ENCODE peak calls at places on chromosomes 13 and 19, in ten cellular contexts. One of them, this sample, is unnamed.

GRCh38 chr19:4115050-4115817 is 8.7 kb downstream of the MAP2K2 start:
- DNase-seq in body of pancreas: no peak
- DNase-seq in bronchial epithelial cell: no peak
- DNase-seq in hepatocyte: no peak
- DNase-seq in tibial artery: no peak
- DNase-seq in stomach: peak
- DNase-seq in K562: peak
- DNase-seq in fibroblast of mammary gland: no peak
- DNase-seq in AG04450: no peak
- DNase-seq in A673: no peak
- DNase-seq in this sample: no peak

GRCh38 chr19:12783849-12784393 is 7.4 kb upstream of the JUNB start:
- DNase-seq in body of pancreas: peak
- DNase-seq in bronchial epithelial cell: peak
- DNase-seq in hepatocyte: peak
- DNase-seq in tibial artery: no peak
- DNase-seq in stomach: no peak
- DNase-seq in K562: peak
- DNase-seq in fibroblast of mammary gland: no peak
- DNase-seq in AG04450: no peak
- DNase-seq in A673: no peak
- DNase-seq in this sample: no peak

GRCh38 chr19:39408392-39409206 is 2.0 kb downstream of the ZFP36 start:
- DNase-seq in body of pancreas: peak
- DNase-seq in bronchial epithelial cell: peak
- DNase-seq in hepatocyte: peak
- DNase-seq in tibial artery: no peak
- DNase-seq in stomach: no peak
- DNase-seq in K562: no peak
- DNase-seq in fibroblast of mammary gland: peak
- DNase-seq in AG04450: no peak
- DNase-seq in A673: no peak
- DNase-seq in this sample: peak

GRCh38 chr13:112034846-112035245 is 32.1 kb upstream of the SOX1 start:
- DNase-seq in body of pancreas: no peak
- DNase-seq in bronchial epithelial cell: no peak
- DNase-seq in hepatocyte: no peak
- DNase-seq in tibial artery: no peak
- DNase-seq in stomach: no peak
- DNase-seq in K562: no peak
- DNase-seq in fibroblast of mammary gland: no peak
- DNase-seq in AG04450: no peak
- DNase-seq in A673: no peak
- DNase-seq in this sample: no peak

GRCh38 chr19:7983995-7984837 is 21.2 kb downstream of the ELAVL1 start:
- DNase-seq in body of pancreas: no peak
- DNase-seq in bronchial epithelial cell: no peak
- DNase-seq in hepatocyte: no peak
- DNase-seq in tibial artery: no peak
- DNase-seq in stomach: no peak
- DNase-seq in K562: no peak
- DNase-seq in fibroblast of mammary gland: no peak
- DNase-seq in AG04450: no peak
- DNase-seq in A673: no peak
- DNase-seq in this sample: no peak

GRCh38 chr13:22961835-22962537 is 218.8 kb upstream of the SGCG start:
- DNase-seq in body of pancreas: no peak
- DNase-seq in bronchial epithelial cell: no peak
- DNase-seq in hepatocyte: no peak
- DNase-seq in tibial artery: no peak
- DNase-seq in stomach: no peak
- DNase-seq in K562: no peak
- DNase-seq in fibroblast of mammary gland: no peak
- DNase-seq in AG04450: no peak
- DNase-seq in A673: no peak
- DNase-seq in this sample: no peak

GRCh38 chr13:87570669-87571068 is 100.5 kb upstream of the SLITRK5 start:
- DNase-seq in body of pancreas: no peak
- DNase-seq in bronchial epithelial cell: no peak
- DNase-seq in hepatocyte: no peak
- DNase-seq in tibial artery: no peak
- DNase-seq in stomach: no peak
- DNase-seq in K562: no peak
- DNase-seq in fibroblast of mammary gland: no peak
- DNase-seq in AG04450: no peak
- DNase-seq in A673: no peak
- DNase-seq in this sample: no peak

GRCh38 chr19:3710265-3710812 is 2.2 kb downstream of the TJP3 start:
- DNase-seq in body of pancreas: peak
- DNase-seq in bronchial epithelial cell: peak
- DNase-seq in hepatocyte: peak
- DNase-seq in tibial artery: peak
- DNase-seq in stomach: peak
- DNase-seq in K562: peak
- DNase-seq in fibroblast of mammary gland: peak
- DNase-seq in AG04450: no peak
- DNase-seq in A673: peak
- DNase-seq in this sample: peak

DNA sequence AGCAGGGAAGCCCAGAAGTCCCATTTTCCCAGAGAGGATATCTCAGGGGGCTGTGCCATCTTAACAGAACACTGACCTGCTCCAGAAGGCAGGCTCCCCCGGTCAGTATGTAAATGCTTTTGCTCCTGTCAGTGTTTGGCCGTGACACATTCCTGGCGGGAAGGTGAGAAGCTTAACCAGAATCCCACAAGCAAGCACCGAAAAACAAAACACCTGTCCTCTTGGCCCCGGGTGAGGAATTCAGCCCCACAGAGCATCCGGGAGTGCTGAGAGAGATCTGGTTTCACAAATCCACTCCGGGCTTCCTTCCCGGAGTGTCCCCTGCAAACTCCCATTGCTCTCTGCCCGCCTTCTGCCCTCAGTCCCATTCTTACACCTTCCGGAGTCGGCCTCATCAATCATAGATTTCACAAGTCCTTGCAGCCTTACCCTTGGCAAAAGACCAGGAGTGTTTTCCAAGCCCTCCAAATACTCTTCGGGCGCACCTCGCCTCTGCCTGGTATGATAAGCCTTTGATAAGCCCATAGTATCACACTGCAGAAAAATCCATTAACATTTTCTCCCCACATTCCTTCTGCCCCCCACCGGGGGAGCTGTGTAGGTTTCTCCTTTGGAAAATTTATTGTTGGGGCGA is 12.2 kb downstream of the TPM4 start:
- DNase-seq in body of pancreas: peak
- DNase-seq in bronchial epithelial cell: no peak
- DNase-seq in hepatocyte: no peak
- DNase-seq in tibial artery: no peak
- DNase-seq in stomach: peak
- DNase-seq in K562: peak
- DNase-seq in fibroblast of mammary gland: no peak
- DNase-seq in AG04450: no peak
- DNase-seq in A673: no peak
- DNase-seq in this sample: no peak
- TF ChIP-seq CTCF in body of pancreas: no peak
- TF ChIP-seq CTCF in bronchial epithelial cell: no peak
- TF ChIP-seq CTCF in hepatocyte: peak
- TF ChIP-seq CTCF in tibial artery: no peak
- TF ChIP-seq CTCF in stomach: no peak
- TF ChIP-seq CTCF in K562: no peak
- TF ChIP-seq CTCF in fibroblast of mammary gland: peak
- TF ChIP-seq CTCF in AG04450: peak
- TF ChIP-seq CTCF in A673: no peak
- TF ChIP-seq CTCF in this sample: no peak

GRCh38 chr13:101621099-101621498 is 168.6 kb downstream of the ITGBL1 start:
- DNase-seq in body of pancreas: no peak
- DNase-seq in bronchial epithelial cell: no peak
- DNase-seq in hepatocyte: no peak
- DNase-seq in tibial artery: no peak
- DNase-seq in stomach: no peak
- DNase-seq in K562: no peak
- DNase-seq in fibroblast of mammary gland: no peak
- DNase-seq in AG04450: no peak
- DNase-seq in A673: no peak
- DNase-seq in this sample: no peak

GRCh38 chr13:101626925-101627555 is 174.6 kb downstream of the ITGBL1 start:
- DNase-seq in body of pancreas: no peak
- DNase-seq in bronchial epithelial cell: no peak
- DNase-seq in hepatocyte: no peak
- DNase-seq in tibial artery: no peak
- DNase-seq in stomach: no peak
- DNase-seq in K562: no peak
- DNase-seq in fibroblast of mammary gland: no peak
- DNase-seq in AG04450: no peak
- DNase-seq in A673: peak
- DNase-seq in this sample: no peak

GRCh38 chr13:101624210-101624922 is 171.9 kb downstream of the ITGBL1 start:
- DNase-seq in body of pancreas: no peak
- DNase-seq in bronchial epithelial cell: no peak
- DNase-seq in hepatocyte: no peak
- DNase-seq in tibial artery: no peak
- DNase-seq in stomach: no peak
- DNase-seq in K562: no peak
- DNase-seq in fibroblast of mammary gland: no peak
- DNase-seq in AG04450: no peak
- DNase-seq in A673: peak
- DNase-seq in this sample: no peak

GRCh38 chr13:101624981-101625380 is 172.5 kb downstream of the ITGBL1 start:
- DNase-seq in body of pancreas: no peak
- DNase-seq in bronchial epithelial cell: no peak
- DNase-seq in hepatocyte: no peak
- DNase-seq in tibial artery: no peak
- DNase-seq in stomach: no peak
- DNase-seq in K562: no peak
- DNase-seq in fibroblast of mammary gland: no peak
- DNase-seq in AG04450: no peak
- DNase-seq in A673: peak
- DNase-seq in this sample: no peak

DNA sequence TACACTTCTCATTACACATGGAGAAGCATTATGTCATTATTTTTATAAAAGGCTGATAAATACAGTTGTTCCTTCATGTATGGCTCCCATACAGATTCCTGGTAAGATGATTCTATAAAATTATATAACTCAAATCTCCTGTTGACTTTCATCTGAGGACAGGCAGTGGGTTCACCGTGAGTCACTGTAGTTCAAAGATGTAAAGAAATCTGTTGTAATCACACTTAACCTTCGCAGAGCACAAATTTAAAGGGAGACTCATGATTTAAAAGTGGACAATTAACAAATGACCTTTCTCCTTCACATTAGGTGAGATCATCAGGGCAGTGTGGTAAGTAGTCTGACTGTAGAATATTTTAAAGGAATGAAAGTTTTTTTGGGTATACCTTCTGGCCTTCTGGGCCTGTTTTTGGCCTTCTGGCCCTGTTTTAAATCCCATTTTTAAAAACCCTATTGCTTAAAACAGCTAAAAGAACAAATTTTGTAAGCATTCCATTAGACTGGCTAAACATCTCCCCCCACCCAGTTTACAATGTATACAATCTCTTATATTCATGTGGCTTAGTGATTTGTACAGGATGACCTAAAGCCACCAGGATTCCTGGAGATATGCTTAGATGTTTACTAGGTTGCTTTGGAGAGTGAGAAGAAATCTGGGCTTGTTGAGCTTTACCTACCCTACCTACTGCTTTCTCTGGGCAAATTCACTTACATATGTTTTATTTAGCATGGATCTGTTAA is 171.2 kb downstream of the ITGBL1 start:
- DNase-seq in body of pancreas: no peak
- DNase-seq in bronchial epithelial cell: peak
- DNase-seq in hepatocyte: no peak
- DNase-seq in tibial artery: no peak
- DNase-seq in stomach: no peak
- DNase-seq in K562: no peak
- DNase-seq in fibroblast of mammary gland: peak
- DNase-seq in AG04450: no peak
- DNase-seq in A673: peak
- DNase-seq in this sample: no peak
- H3K4me3 ChIP-seq in body of pancreas: no peak
- H3K4me3 ChIP-seq in bronchial epithelial cell: no peak
- H3K4me3 ChIP-seq in hepatocyte: no peak
- H3K4me3 ChIP-seq in tibial artery: no peak
- H3K4me3 ChIP-seq in stomach: no peak
- H3K4me3 ChIP-seq in K562: no peak
- H3K4me3 ChIP-seq in fibroblast of mammary gland: no peak
- H3K4me3 ChIP-seq in AG04450: no peak
- H3K4me3 ChIP-seq in A673: no peak
- H3K4me3 ChIP-seq in this sample: no peak

GRCh38 chr19:16544468-16545231 is 2.4 kb upstream of the CHERP start:
- DNase-seq in body of pancreas: no peak
- DNase-seq in bronchial epithelial cell: no peak
- DNase-seq in hepatocyte: no peak
- DNase-seq in tibial artery: no peak
- DNase-seq in stomach: no peak
- DNase-seq in K562: no peak
- DNase-seq in fibroblast of mammary gland: no peak
- DNase-seq in AG04450: no peak
- DNase-seq in A673: no peak
- DNase-seq in this sample: no peak

GRCh38 chr19:16542894-16543498 is 759 bp upstream of the CHERP start:
- DNase-seq in body of pancreas: no peak
- DNase-seq in bronchial epithelial cell: peak
- DNase-seq in hepatocyte: no peak
- DNase-seq in tibial artery: no peak
- DNase-seq in stomach: no peak
- DNase-seq in K562: peak
- DNase-seq in fibroblast of mammary gland: peak
- DNase-seq in AG04450: no peak
- DNase-seq in A673: no peak
- DNase-seq in this sample: no peak

GRCh38 chr19:16540948-16541347 is 1.3 kb downstream of the CHERP start:
- DNase-seq in body of pancreas: no peak
- DNase-seq in bronchial epithelial cell: no peak
- DNase-seq in hepatocyte: no peak
- DNase-seq in tibial artery: no peak
- DNase-seq in stomach: no peak
- DNase-seq in K562: peak
- DNase-seq in fibroblast of mammary gland: no peak
- DNase-seq in AG04450: no peak
- DNase-seq in A673: no peak
- DNase-seq in this sample: no peak

GRCh38 chr19:16541526-16542044 is 652 bp downstream of the CHERP start:
- DNase-seq in body of pancreas: no peak
- DNase-seq in bronchial epithelial cell: peak
- DNase-seq in hepatocyte: peak
- DNase-seq in tibial artery: no peak
- DNase-seq in stomach: no peak
- DNase-seq in K562: peak
- DNase-seq in fibroblast of mammary gland: peak
- DNase-seq in AG04450: no peak
- DNase-seq in A673: peak
- DNase-seq in this sample: no peak

DNA sequence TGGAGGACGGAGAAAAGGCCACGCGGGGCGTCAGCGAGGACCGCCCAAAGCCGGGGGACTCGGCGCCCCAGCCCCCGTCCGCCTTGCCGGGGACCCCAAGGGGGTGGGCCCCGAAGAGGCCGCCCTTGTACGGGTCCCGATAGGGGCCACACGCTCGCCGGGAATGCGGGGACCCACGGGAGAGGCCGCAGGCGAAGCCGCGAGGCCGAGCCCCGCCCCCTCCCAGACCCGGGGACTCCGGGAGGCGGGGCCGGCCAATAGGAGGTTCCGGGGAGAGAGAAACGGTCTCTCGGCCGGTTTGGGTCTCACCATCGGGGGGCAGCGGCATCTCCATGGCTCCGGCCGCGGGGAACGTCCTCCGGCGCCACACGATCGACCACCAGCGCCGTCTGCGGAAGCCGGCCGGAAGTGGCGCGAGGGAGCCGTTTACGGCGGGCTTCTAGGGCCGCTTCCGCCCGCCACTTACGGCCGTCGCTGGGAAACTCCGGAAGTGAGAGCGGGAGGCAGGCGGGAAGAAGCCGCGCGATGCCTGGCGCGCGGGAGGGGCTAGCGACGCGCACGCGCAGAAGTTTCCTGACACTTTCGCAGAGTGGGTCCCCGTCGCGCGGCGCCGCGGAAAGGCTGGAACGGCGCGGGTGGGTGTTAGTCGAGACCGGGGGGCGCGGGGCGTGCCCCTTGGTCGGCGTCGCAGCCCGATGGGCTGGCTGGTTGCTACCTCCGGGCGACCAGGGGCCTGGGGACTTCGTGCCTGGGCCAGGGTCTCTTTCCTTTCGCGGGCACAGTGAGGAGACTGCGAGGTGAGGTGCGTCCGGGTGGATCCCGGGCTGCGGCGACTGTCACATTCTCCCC is at the start of gene CHERP:
- DNase-seq in body of pancreas: peak
- DNase-seq in bronchial epithelial cell: peak
- DNase-seq in hepatocyte: peak
- DNase-seq in tibial artery: peak
- DNase-seq in stomach: peak
- DNase-seq in K562: peak
- DNase-seq in fibroblast of mammary gland: peak
- DNase-seq in AG04450: peak
- DNase-seq in A673: peak
- DNase-seq in this sample: peak
- TF ChIP-seq CTCF in body of pancreas: no peak
- TF ChIP-seq CTCF in bronchial epithelial cell: no peak
- TF ChIP-seq CTCF in hepatocyte: no peak
- TF ChIP-seq CTCF in tibial artery: no peak
- TF ChIP-seq CTCF in stomach: no peak
- TF ChIP-seq CTCF in K562: no peak
- TF ChIP-seq CTCF in fibroblast of mammary gland: no peak
- TF ChIP-seq CTCF in AG04450: no peak
- TF ChIP-seq CTCF in A673: no peak
- TF ChIP-seq CTCF in this sample: no peak

DNA sequence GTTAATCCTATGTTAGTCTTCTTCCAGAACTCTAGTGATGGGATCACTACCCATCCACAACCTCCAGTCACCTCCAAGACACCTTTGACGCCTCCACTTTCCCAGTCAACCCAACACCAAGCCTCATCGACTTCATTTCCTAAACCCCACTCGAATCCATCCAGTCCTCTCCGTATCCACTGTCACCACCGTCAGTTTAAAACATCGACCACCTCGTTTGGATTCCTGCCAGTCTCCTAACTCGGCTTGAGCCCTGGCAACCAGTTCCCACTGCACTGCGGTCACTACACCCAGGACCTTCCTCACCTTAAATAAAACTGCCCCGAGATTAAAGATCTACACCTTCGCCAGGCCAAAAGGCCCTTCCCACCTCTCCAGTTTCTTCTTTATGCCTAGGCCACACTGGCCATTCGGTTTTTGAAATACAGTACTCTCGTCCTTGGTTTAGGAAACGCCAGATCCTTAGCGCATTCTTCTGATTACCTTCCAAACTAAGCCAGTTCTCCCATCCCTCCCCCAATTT is 1.2 kb downstream of the MTIF3 start:
- DNase-seq in body of pancreas: no peak
- DNase-seq in bronchial epithelial cell: no peak
- DNase-seq in hepatocyte: no peak
- DNase-seq in tibial artery: no peak
- DNase-seq in stomach: no peak
- DNase-seq in K562: no peak
- DNase-seq in fibroblast of mammary gland: no peak
- DNase-seq in AG04450: no peak
- DNase-seq in A673: no peak
- DNase-seq in this sample: no peak
- H3K4me3 ChIP-seq in body of pancreas: no peak
- H3K4me3 ChIP-seq in bronchial epithelial cell: peak
- H3K4me3 ChIP-seq in hepatocyte: peak
- H3K4me3 ChIP-seq in tibial artery: peak
- H3K4me3 ChIP-seq in stomach: peak
- H3K4me3 ChIP-seq in K562: peak
- H3K4me3 ChIP-seq in fibroblast of mammary gland: peak
- H3K4me3 ChIP-seq in AG04450: peak
- H3K4me3 ChIP-seq in A673: peak
- H3K4me3 ChIP-seq in this sample: peak